ENCODE peak calls at places on chromosome 10, in nine cellular contexts. One of them, this sample, is unnamed.

GRCh38 chr10:91590904-91591791 is 41.7 kb downstream of the PPP1R3C start:
- DNase-seq in adrenal gland: peak
- DNase-seq in AG09309: no peak
- DNase-seq in K562: peak
- DNase-seq in right lobe of liver: no peak
- DNase-seq in cardiac muscle cell: peak
- DNase-seq in AG04449: no peak
- DNase-seq in brain microvascular endothelial cell: peak
- DNase-seq in OCI-LY7: no peak
- DNase-seq in this sample: peak

GRCh38 chr10:124611738-124612137 is 132.4 kb downstream of the FAM53B start:
- DNase-seq in K562: no peak
- DNase-seq in brain microvascular endothelial cell: no peak
- DNase-seq in AG09309: no peak
- DNase-seq in right lobe of liver: no peak
- DNase-seq in OCI-LY7: no peak
- DNase-seq in cardiac muscle cell: no peak
- DNase-seq in adrenal gland: no peak
- DNase-seq in AG04449: no peak
- DNase-seq in this sample: no peak

GRCh38 chr10:129892571-129893045 is 71.5 kb downstream of the EBF3 start:
- DNase-seq in brain microvascular endothelial cell: no peak
- DNase-seq in AG04449: no peak
- DNase-seq in K562: no peak
- DNase-seq in adrenal gland: no peak
- DNase-seq in right lobe of liver: no peak
- DNase-seq in OCI-LY7: no peak
- DNase-seq in AG09309: no peak
- DNase-seq in cardiac muscle cell: no peak
- DNase-seq in this sample: no peak

GRCh38 chr10:51092402-51092801 is 18.1 kb downstream of the PRKG1 start:
- DNase-seq in OCI-LY7: no peak
- DNase-seq in K562: no peak
- DNase-seq in brain microvascular endothelial cell: peak
- DNase-seq in right lobe of liver: peak
- DNase-seq in adrenal gland: peak
- DNase-seq in cardiac muscle cell: no peak
- DNase-seq in AG04449: no peak
- DNase-seq in AG09309: no peak
- DNase-seq in this sample: no peak

GRCh38 chr10:69345890-69346474 is 67.7 kb downstream of the HK1 start:
- DNase-seq in brain microvascular endothelial cell: no peak
- DNase-seq in OCI-LY7: no peak
- DNase-seq in cardiac muscle cell: no peak
- DNase-seq in K562: no peak
- DNase-seq in AG09309: no peak
- DNase-seq in right lobe of liver: no peak
- DNase-seq in AG04449: no peak
- DNase-seq in adrenal gland: no peak
- DNase-seq in this sample: no peak

GRCh38 chr10:60958892-60959601 is 15.1 kb upstream of the RHOBTB1 start:
- DNase-seq in K562: no peak
- DNase-seq in OCI-LY7: no peak
- DNase-seq in adrenal gland: peak
- DNase-seq in brain microvascular endothelial cell: peak
- DNase-seq in cardiac muscle cell: no peak
- DNase-seq in AG09309: no peak
- DNase-seq in AG04449: no peak
- DNase-seq in right lobe of liver: no peak
- DNase-seq in this sample: no peak

GRCh38 chr10:43229208-43230061 is 37.4 kb downstream of the RASGEF1A start:
- DNase-seq in right lobe of liver: peak
- DNase-seq in OCI-LY7: no peak
- DNase-seq in brain microvascular endothelial cell: no peak
- DNase-seq in cardiac muscle cell: peak
- DNase-seq in K562: no peak
- DNase-seq in AG04449: no peak
- DNase-seq in AG09309: no peak
- DNase-seq in adrenal gland: peak
- DNase-seq in this sample: no peak

GRCh38 chr10:122349758-122350355 is 24.7 kb upstream of the PLEKHA1 start:
- DNase-seq in AG04449: no peak
- DNase-seq in OCI-LY7: no peak
- DNase-seq in brain microvascular endothelial cell: no peak
- DNase-seq in AG09309: no peak
- DNase-seq in adrenal gland: no peak
- DNase-seq in right lobe of liver: no peak
- DNase-seq in K562: no peak
- DNase-seq in cardiac muscle cell: no peak
- DNase-seq in this sample: no peak

GRCh38 chr10:101601541-101601940 is 13.4 kb downstream of the DPCD start:
- DNase-seq in cardiac muscle cell: peak
- DNase-seq in OCI-LY7: no peak
- DNase-seq in right lobe of liver: no peak
- DNase-seq in AG09309: no peak
- DNase-seq in brain microvascular endothelial cell: no peak
- DNase-seq in K562: no peak
- DNase-seq in AG04449: no peak
- DNase-seq in adrenal gland: peak
- DNase-seq in this sample: no peak

GRCh38 chr10:97020452-97021400 is 165.0 kb downstream of the SLIT1 start:
- DNase-seq in AG04449: no peak
- DNase-seq in AG09309: no peak
- DNase-seq in K562: no peak
- DNase-seq in brain microvascular endothelial cell: peak
- DNase-seq in right lobe of liver: no peak
- DNase-seq in cardiac muscle cell: peak
- DNase-seq in adrenal gland: peak
- DNase-seq in OCI-LY7: no peak
- DNase-seq in this sample: no peak

GRCh38 chr10:118908487-118909280 is 120.8 kb upstream of the NANOS1 start:
- DNase-seq in adrenal gland: no peak
- DNase-seq in OCI-LY7: no peak
- DNase-seq in brain microvascular endothelial cell: no peak
- DNase-seq in K562: peak
- DNase-seq in cardiac muscle cell: no peak
- DNase-seq in AG04449: no peak
- DNase-seq in right lobe of liver: no peak
- DNase-seq in AG09309: no peak
- DNase-seq in this sample: no peak

GRCh38 chr10:79159785-79160184 is 91.0 kb downstream of the ZMIZ1 start:
- DNase-seq in AG09309: no peak
- DNase-seq in brain microvascular endothelial cell: peak
- DNase-seq in OCI-LY7: no peak
- DNase-seq in cardiac muscle cell: peak
- DNase-seq in K562: no peak
- DNase-seq in right lobe of liver: no peak
- DNase-seq in AG04449: no peak
- DNase-seq in adrenal gland: peak
- DNase-seq in this sample: no peak

GRCh38 chr10:13448216-13448615 is 80.6 kb downstream of the BEND7 start:
- DNase-seq in right lobe of liver: no peak
- DNase-seq in AG04449: no peak
- DNase-seq in OCI-LY7: no peak
- DNase-seq in brain microvascular endothelial cell: peak
- DNase-seq in K562: no peak
- DNase-seq in adrenal gland: no peak
- DNase-seq in cardiac muscle cell: no peak
- DNase-seq in AG09309: peak
- DNase-seq in this sample: no peak

GRCh38 chr10:31384589-31384949 is 65.6 kb downstream of the ZEB1 start:
- DNase-seq in adrenal gland: no peak
- DNase-seq in OCI-LY7: no peak
- DNase-seq in K562: no peak
- DNase-seq in right lobe of liver: no peak
- DNase-seq in cardiac muscle cell: no peak
- DNase-seq in AG04449: no peak
- DNase-seq in AG09309: no peak
- DNase-seq in brain microvascular endothelial cell: no peak
- DNase-seq in this sample: no peak
- H3K4me3 ChIP-seq in adrenal gland: no peak
- H3K4me3 ChIP-seq in OCI-LY7: no peak
- H3K4me3 ChIP-seq in K562: no peak
- H3K4me3 ChIP-seq in right lobe of liver: no peak
- H3K4me3 ChIP-seq in cardiac muscle cell: no peak
- H3K4me3 ChIP-seq in AG04449: no peak
- H3K4me3 ChIP-seq in AG09309: no peak
- H3K4me3 ChIP-seq in brain microvascular endothelial cell: no peak
- H3K4me3 ChIP-seq in this sample: no peak

GRCh38 chr10:10311966-10312365 is 705.7 kb upstream of the CELF2 start:
- DNase-seq in brain microvascular endothelial cell: no peak
- DNase-seq in right lobe of liver: no peak
- DNase-seq in adrenal gland: no peak
- DNase-seq in OCI-LY7: no peak
- DNase-seq in AG04449: no peak
- DNase-seq in AG09309: no peak
- DNase-seq in K562: no peak
- DNase-seq in cardiac muscle cell: no peak
- DNase-seq in this sample: no peak

GRCh38 chr10:10320981-10321380 is 696.7 kb upstream of the CELF2 start:
- DNase-seq in right lobe of liver: no peak
- DNase-seq in adrenal gland: no peak
- DNase-seq in OCI-LY7: no peak
- DNase-seq in cardiac muscle cell: no peak
- DNase-seq in K562: no peak
- DNase-seq in AG04449: no peak
- DNase-seq in brain microvascular endothelial cell: peak
- DNase-seq in AG09309: no peak
- DNase-seq in this sample: no peak

GRCh38 chr10:10317151-10317550 is 700.5 kb upstream of the CELF2 start:
- DNase-seq in AG09309: no peak
- DNase-seq in adrenal gland: no peak
- DNase-seq in right lobe of liver: no peak
- DNase-seq in K562: no peak
- DNase-seq in cardiac muscle cell: no peak
- DNase-seq in AG04449: no peak
- DNase-seq in OCI-LY7: no peak
- DNase-seq in brain microvascular endothelial cell: no peak
- DNase-seq in this sample: no peak

GRCh38 chr10:10313099-10313875 is 704.4 kb upstream of the CELF2 start:
- DNase-seq in AG04449: no peak
- DNase-seq in K562: no peak
- DNase-seq in AG09309: no peak
- DNase-seq in adrenal gland: no peak
- DNase-seq in OCI-LY7: no peak
- DNase-seq in right lobe of liver: no peak
- DNase-seq in brain microvascular endothelial cell: peak
- DNase-seq in cardiac muscle cell: no peak
- DNase-seq in this sample: no peak

GRCh38 chr10:10315989-10316388 is 701.7 kb upstream of the CELF2 start:
- DNase-seq in AG09309: no peak
- DNase-seq in cardiac muscle cell: no peak
- DNase-seq in adrenal gland: no peak
- DNase-seq in AG04449: no peak
- DNase-seq in brain microvascular endothelial cell: no peak
- DNase-seq in right lobe of liver: no peak
- DNase-seq in K562: no peak
- DNase-seq in OCI-LY7: no peak
- DNase-seq in this sample: no peak
- TF ChIP-seq CTCF in AG09309: no peak
- TF ChIP-seq CTCF in cardiac muscle cell: no peak
- TF ChIP-seq CTCF in adrenal gland: no peak
- TF ChIP-seq CTCF in AG04449: no peak
- TF ChIP-seq CTCF in brain microvascular endothelial cell: no peak
- TF ChIP-seq CTCF in right lobe of liver: no peak
- TF ChIP-seq CTCF in K562: no peak
- TF ChIP-seq CTCF in OCI-LY7: no peak
- TF ChIP-seq CTCF in this sample: no peak

DNA sequence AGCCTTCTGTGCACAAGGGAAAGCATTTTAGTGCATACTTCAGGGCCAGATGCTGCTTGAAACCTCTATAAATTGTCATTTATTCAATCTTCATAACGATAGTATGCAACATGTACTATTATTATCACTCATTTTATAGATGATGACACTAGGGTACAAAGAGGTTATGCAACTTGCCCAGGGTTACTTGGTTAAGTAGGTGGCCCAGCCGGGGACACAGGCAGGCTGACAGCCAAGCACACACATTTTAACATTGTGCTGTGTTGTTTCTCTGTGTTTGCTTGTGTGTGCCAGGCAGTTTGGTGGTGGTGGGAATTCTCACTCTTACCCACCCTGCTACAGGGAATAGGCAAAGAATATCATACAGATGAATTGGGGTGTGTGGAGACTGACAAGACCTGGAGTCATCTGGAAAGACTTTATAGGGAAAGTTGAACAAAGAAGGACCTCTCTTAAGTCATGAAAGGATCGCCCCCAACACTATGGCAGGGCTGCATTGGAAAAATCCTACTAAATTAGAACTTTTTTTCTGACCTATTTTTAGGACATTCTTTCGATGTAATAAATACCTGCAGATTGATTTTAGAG is 98.9 kb downstream of the MKX start:
- DNase-seq in cardiac muscle cell: no peak
- DNase-seq in AG04449: no peak
- DNase-seq in adrenal gland: no peak
- DNase-seq in AG09309: no peak
- DNase-seq in OCI-LY7: no peak
- DNase-seq in brain microvascular endothelial cell: no peak
- DNase-seq in K562: no peak
- DNase-seq in right lobe of liver: no peak
- DNase-seq in this sample: peak
- H3K4me3 ChIP-seq in cardiac muscle cell: no peak
- H3K4me3 ChIP-seq in AG04449: no peak
- H3K4me3 ChIP-seq in adrenal gland: no peak
- H3K4me3 ChIP-seq in AG09309: no peak
- H3K4me3 ChIP-seq in OCI-LY7: no peak
- H3K4me3 ChIP-seq in brain microvascular endothelial cell: no peak
- H3K4me3 ChIP-seq in K562: no peak
- H3K4me3 ChIP-seq in right lobe of liver: no peak
- H3K4me3 ChIP-seq in this sample: no peak

GRCh38 chr10:15379043-15379442 is 8.0 kb upstream of the FAM171A1 start:
- DNase-seq in AG04449: no peak
- DNase-seq in OCI-LY7: no peak
- DNase-seq in cardiac muscle cell: no peak
- DNase-seq in AG09309: no peak
- DNase-seq in K562: no peak
- DNase-seq in brain microvascular endothelial cell: no peak
- DNase-seq in right lobe of liver: no peak
- DNase-seq in adrenal gland: no peak
- DNase-seq in this sample: no peak

GRCh38 chr10:15374561-15374960 is 3.5 kb upstream of the FAM171A1 start:
- DNase-seq in right lobe of liver: no peak
- DNase-seq in OCI-LY7: no peak
- DNase-seq in AG04449: no peak
- DNase-seq in K562: no peak
- DNase-seq in cardiac muscle cell: no peak
- DNase-seq in AG09309: no peak
- DNase-seq in brain microvascular endothelial cell: no peak
- DNase-seq in adrenal gland: no peak
- DNase-seq in this sample: no peak

GRCh38 chr10:15381420-15381819 is 10.3 kb upstream of the FAM171A1 start:
- DNase-seq in AG04449: no peak
- DNase-seq in AG09309: no peak
- DNase-seq in cardiac muscle cell: no peak
- DNase-seq in OCI-LY7: no peak
- DNase-seq in right lobe of liver: no peak
- DNase-seq in K562: no peak
- DNase-seq in brain microvascular endothelial cell: no peak
- DNase-seq in adrenal gland: no peak
- DNase-seq in this sample: no peak

GRCh38 chr10:15374156-15374555 is 3.1 kb upstream of the FAM171A1 start:
- DNase-seq in brain microvascular endothelial cell: no peak
- DNase-seq in AG04449: no peak
- DNase-seq in adrenal gland: no peak
- DNase-seq in cardiac muscle cell: no peak
- DNase-seq in right lobe of liver: no peak
- DNase-seq in K562: no peak
- DNase-seq in OCI-LY7: no peak
- DNase-seq in AG09309: no peak
- DNase-seq in this sample: no peak

GRCh38 chr10:15378569-15378968 is 7.5 kb upstream of the FAM171A1 start:
- DNase-seq in cardiac muscle cell: no peak
- DNase-seq in AG04449: no peak
- DNase-seq in K562: no peak
- DNase-seq in OCI-LY7: no peak
- DNase-seq in adrenal gland: no peak
- DNase-seq in brain microvascular endothelial cell: no peak
- DNase-seq in right lobe of liver: no peak
- DNase-seq in AG09309: no peak
- DNase-seq in this sample: no peak
- TF ChIP-seq CTCF in cardiac muscle cell: peak
- TF ChIP-seq CTCF in AG04449: no peak
- TF ChIP-seq CTCF in K562: no peak
- TF ChIP-seq CTCF in OCI-LY7: no peak
- TF ChIP-seq CTCF in adrenal gland: no peak
- TF ChIP-seq CTCF in brain microvascular endothelial cell: peak
- TF ChIP-seq CTCF in right lobe of liver: no peak
- TF ChIP-seq CTCF in AG09309: no peak
- TF ChIP-seq CTCF in this sample: no peak